ENCODE peak calls at places on chromosomes 11 and 22, in eight cellular contexts. Y is left lung, F is fibroblast of villous mesenchyme, T is astrocyte, D is choroid plexus epithelial cell, U is fibroblast of pulmonary artery, M is small intestine, W is Peyer's patch. J is an unnamed sample.

GRCh38 chr11:2296913-2297622 is 4.7 kb downstream of the C11orf21 start:
- DNase-seq in Y (no peak), F (no peak), T (no peak), D (no peak), U (no peak), M (no peak), W (no peak), J (peak)

GRCh38 chr22:33785283-33785991 is 134.8 kb downstream of the LARGE1 start:
- DNase-seq in Y (no peak), F (peak), T (peak), D (peak), U (peak), M (no peak), W (no peak), J (no peak)

GRCh38 chr22:49350441-49351121 is 477.1 kb downstream of the BRD1 start:
- DNase-seq in Y (no peak), F (no peak), T (no peak), D (peak), U (no peak), M (no peak), W (no peak), J (peak)

GRCh38 chr11:1041936-1042608 is 5.6 kb upstream of the MUC6 start:
- DNase-seq in Y (no peak), F (no peak), T (no peak), D (peak), U (peak), M (peak), W (no peak), J (peak)

GRCh38 chr11:80157447-80157846 is 716.6 kb upstream of the TENM4 start:
- DNase-seq in Y (no peak), F (no peak), T (no peak), D (no peak), U (no peak), M (no peak), W (no peak), J (no peak)

GRCh38 chr11:78586452-78587046 is 11.9 kb upstream of the NARS2 start:
- DNase-seq in Y (no peak), F (peak), T (no peak), D (peak), U (peak), M (peak), W (no peak), J (no peak)

GRCh38 chr11:96028746-96029145 is 104.8 kb upstream of the MTMR2 start:
- DNase-seq in Y (no peak), F (no peak), T (no peak), D (no peak), U (no peak), M (no peak), W (no peak), J (no peak)

GRCh38 chr11:2530131-2530854 is 85.5 kb downstream of the KCNQ1 start:
- DNase-seq in Y (peak), F (no peak), T (no peak), D (no peak), U (no peak), M (no peak), W (peak), J (peak)

GRCh38 chr11:119567667-119568582 is 145.0 kb upstream of the THY1 start:
- DNase-seq in Y (no peak), F (peak), T (peak), D (peak), U (peak), M (no peak), W (no peak), J (no peak)

GRCh38 chr11:945986-946385 is 20.3 kb downstream of the AP2A2 start:
- DNase-seq in Y (no peak), F (peak), T (peak), D (peak), U (peak), M (no peak), W (no peak), J (no peak)

GRCh38 chr11:69442012-69442806 is 39.3 kb upstream of the LINC01488 start:
- DNase-seq in Y (no peak), F (no peak), T (no peak), D (no peak), U (no peak), M (no peak), W (no peak), J (no peak)

GRCh38 chr11:50182486-50182885 is 149.8 kb downstream of the OR4C45 start:
- DNase-seq in Y (no peak), F (no peak), T (no peak), D (no peak), U (no peak), M (no peak), W (no peak), J (no peak)

GRCh38 chr22:17576475-17576874 is 13.2 kb downstream of the SLC25A18 start:
- DNase-seq in Y (no peak), F (peak), T (peak), D (peak), U (peak), M (no peak), W (no peak), J (no peak)

GRCh38 chr11:37916331-37916730 is 1318.3 kb upstream of the RAG2 start:
- DNase-seq in Y (no peak), F (no peak), T (peak), D (peak), U (peak), M (no peak), W (no peak), J (no peak)

GRCh38 chr11:24293964-24294363 is 202.9 kb upstream of the LUZP2 start:
- DNase-seq in Y (no peak), F (no peak), T (no peak), D (no peak), U (no peak), M (no peak), W (no peak), J (no peak)

GRCh38 chr11:24295360-24295759 is 201.5 kb upstream of the LUZP2 start:
- DNase-seq in Y (no peak), F (no peak), T (no peak), D (peak), U (peak), M (no peak), W (no peak), J (no peak)

GRCh38 chr11:24298126-24298525 is 198.7 kb upstream of the LUZP2 start:
- DNase-seq in Y (no peak), F (no peak), T (no peak), D (peak), U (peak), M (no peak), W (no peak), J (no peak)
- H3K4me3 ChIP-seq in Y (no peak), F (no peak), T (no peak), D (no peak), U (no peak), M (no peak), W (no peak), J (no peak)

GRCh38 chr22:43883719-43884415 is 7.9 kb downstream of the PNPLA5 start:
- DNase-seq in Y (peak), F (no peak), T (no peak), D (no peak), U (no peak), M (no peak), W (no peak), J (peak)

GRCh38 chr22:43881091-43882061 is 10.4 kb downstream of the PNPLA5 start:
- DNase-seq in Y (peak), F (no peak), T (no peak), D (no peak), U (no peak), M (peak), W (no peak), J (peak)

GRCh38 chr22:43880743-43881055 is 11.1 kb downstream of the PNPLA5 start:
- DNase-seq in Y (peak), F (no peak), T (no peak), D (no peak), U (no peak), M (no peak), W (no peak), J (peak)

GRCh38 chr22:43883012-43883661 is 8.7 kb downstream of the PNPLA5 start:
- DNase-seq in Y (peak), F (peak), T (peak), D (peak), U (peak), M (peak), W (peak), J (peak)

DNA sequence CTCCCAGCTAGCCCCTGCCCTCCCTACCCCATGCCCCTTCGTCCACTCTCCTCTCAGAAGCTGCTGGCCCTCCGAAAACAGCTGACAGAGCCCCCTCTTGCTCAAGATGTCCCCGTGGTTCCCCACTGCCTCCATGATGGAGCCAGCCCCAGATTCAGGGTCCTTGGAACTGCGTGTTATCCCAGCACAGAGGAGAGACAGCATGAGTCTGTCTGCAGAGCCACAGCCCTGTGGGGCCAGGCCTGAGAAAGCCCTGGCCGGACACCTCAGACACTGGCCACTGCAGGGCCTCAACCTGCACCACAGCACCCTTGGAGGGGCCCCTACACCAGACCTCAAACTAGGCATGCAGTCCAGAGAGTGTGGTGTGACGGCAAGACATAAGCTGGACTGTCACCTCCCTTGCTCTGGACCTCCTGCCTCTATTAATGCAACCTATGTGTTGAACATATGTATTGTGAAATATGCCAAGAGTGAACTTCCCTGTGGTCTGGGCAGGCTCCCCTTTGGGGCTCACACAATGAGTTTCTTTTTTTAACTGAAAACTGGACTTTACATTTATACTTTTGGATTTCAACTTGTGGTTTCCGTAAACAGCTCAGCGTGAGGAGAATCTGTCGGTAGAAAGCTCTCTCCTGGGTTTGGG is 9.6 kb downstream of the PNPLA5 start:
- DNase-seq in Y (peak), F (no peak), T (no peak), D (no peak), U (no peak), M (no peak), W (no peak), J (peak)
- H3K4me3 ChIP-seq in Y (no peak), F (no peak), T (no peak), D (no peak), U (no peak), M (no peak), W (no peak), J (no peak)

GRCh38 chr22:43956383-43956782 is 1.1 kb downstream of the SAMM50 start:
- DNase-seq in Y (no peak), F (no peak), T (no peak), D (no peak), U (peak), M (no peak), W (no peak), J (no peak)
- H3K4me3 ChIP-seq in Y (peak), F (peak), T (peak), D (peak), U (peak), M (no peak), W (peak), J (peak)

GRCh38 chr11:71470956-71471355 is 18.0 kb downstream of the NADSYN1 start:
- DNase-seq in Y (no peak), F (no peak), T (no peak), D (no peak), U (no peak), M (no peak), W (no peak), J (no peak)
- H3K4me3 ChIP-seq in Y (no peak), F (no peak), T (no peak), D (no peak), U (no peak), M (no peak), W (no peak), J (no peak)

GRCh38 chr11:59173964-59174663 is 2.2 kb downstream of the DTX4 start:
- DNase-seq in Y (peak), F (peak), T (no peak), D (no peak), U (peak), M (peak), W (peak), J (peak)
- H3K4me3 ChIP-seq in Y (peak), F (peak), T (no peak), D (no peak), U (peak), M (peak), W (peak), J (peak)

GRCh38 chr11:111905391-111905790 is 6.2 kb downstream of the CRYAB start:
- DNase-seq in Y (no peak), F (no peak), T (no peak), D (no peak), U (no peak), M (no peak), W (no peak), J (no peak)
- H3K4me3 ChIP-seq in Y (no peak), F (no peak), T (no peak), D (no peak), U (no peak), M (no peak), W (no peak), J (no peak)

GRCh38 chr11:22829231-22830081 is at the start of gene SVIP:
- DNase-seq in Y (peak), F (peak), T (peak), D (peak), U (peak), M (peak), W (peak), J (peak)
- H3K4me3 ChIP-seq in Y (peak), F (peak), T (peak), D (peak), U (peak), M (peak), W (peak), J (peak)

GRCh38 chr11:71269603-71270511 is 17.5 kb upstream of the SHANK2 start:
- DNase-seq in Y (no peak), F (no peak), T (peak), D (no peak), U (no peak), M (no peak), W (no peak), J (peak)

GRCh38 chr11:71268706-71269321 is 16.4 kb upstream of the SHANK2 start:
- DNase-seq in Y (no peak), F (no peak), T (no peak), D (no peak), U (no peak), M (peak), W (no peak), J (peak)

GRCh38 chr11:71266114-71266833 is 13.9 kb upstream of the SHANK2 start:
- DNase-seq in Y (no peak), F (no peak), T (no peak), D (no peak), U (no peak), M (peak), W (peak), J (peak)

GRCh38 chr11:71265559-71266092 is 13.2 kb upstream of the SHANK2 start:
- DNase-seq in Y (no peak), F (no peak), T (no peak), D (no peak), U (no peak), M (no peak), W (no peak), J (peak)

GRCh38 chr11:71267807-71268421 is 15.5 kb upstream of the SHANK2 start:
- DNase-seq in Y (no peak), F (no peak), T (no peak), D (no peak), U (no peak), M (no peak), W (no peak), J (peak)
- H3K4me3 ChIP-seq in Y (no peak), F (no peak), T (no peak), D (no peak), U (no peak), M (no peak), W (no peak), J (no peak)

GRCh38 chr11:86192858-86193257 is 51.7 kb upstream of the EED start:
- DNase-seq in Y (no peak), F (no peak), T (no peak), D (no peak), U (no peak), M (peak), W (no peak), J (no peak)

GRCh38 chr11:86191874-86192273 is 52.7 kb upstream of the EED start:
- DNase-seq in Y (no peak), F (no peak), T (no peak), D (no peak), U (no peak), M (no peak), W (no peak), J (no peak)

GRCh38 chr11:86196291-86196690 is 48.3 kb upstream of the EED start:
- DNase-seq in Y (no peak), F (no peak), T (no peak), D (no peak), U (no peak), M (no peak), W (no peak), J (no peak)

GRCh38 chr11:86194998-86195397 is 49.6 kb upstream of the EED start:
- DNase-seq in Y (no peak), F (no peak), T (no peak), D (no peak), U (no peak), M (no peak), W (no peak), J (no peak)

GRCh38 chr11:86193297-86194095 is 51.1 kb upstream of the EED start:
- DNase-seq in Y (peak), F (peak), T (peak), D (peak), U (peak), M (peak), W (peak), J (peak)
- H3K4me3 ChIP-seq in Y (peak), F (no peak), T (no peak), D (peak), U (no peak), M (no peak), W (peak), J (peak)

J was measured in upper lobe of right lung.